ENCODE peak calls at places on chromosomes 2 and 18, in five cellular contexts. J is fibroblast of gingiva, L is glutamatergic neuron, Z is omental fat pad, C is NCI-H774. G is an unnamed sample.

GRCh38 chr18:32332708-32333107 is 138.0 kb downstream of the GAREM1 start:
- DNase-seq in J (no peak), L (no peak), C (no peak), Z (no peak), G (no peak)

GRCh38 chr18:51350081-51350480 is 152.6 kb upstream of the MEX3C start:
- DNase-seq in J (no peak), L (no peak), C (no peak), Z (no peak), G (no peak)

GRCh38 chr2:232893834-232894233 is 23.8 kb downstream of the SNORC start:
- DNase-seq in Z (no peak), L (no peak), J (no peak), C (no peak), G (no peak)

GRCh38 chr18:23155537-23155936 is 20.3 kb downstream of the CABLES1 start:
- DNase-seq in L (no peak), C (no peak), J (no peak), Z (no peak), G (no peak)

GRCh38 chr2:98799375-98800329 is 68.7 kb upstream of the MGAT4A start:
- DNase-seq in L (no peak), J (no peak), C (no peak), Z (no peak), G (no peak)

GRCh38 chr2:159080641-159081040 is 112.2 kb downstream of the TANC1 start:
- DNase-seq in Z (no peak), J (no peak), C (no peak), L (no peak), G (no peak)

GRCh38 chr2:151638188-151638933 is 95.9 kb downstream of the NEB start:
- DNase-seq in J (no peak), L (no peak), C (peak), Z (no peak), G (peak)

GRCh38 chr2:154924531-154924930 is 226.0 kb downstream of the KCNJ3 start:
- DNase-seq in Z (no peak), C (no peak), J (no peak), L (no peak), G (no peak)

GRCh38 chr2:239462671-239463506 is 62.1 kb upstream of the HDAC4 start:
- DNase-seq in L (no peak), Z (no peak), C (no peak), J (no peak), G (no peak)

GRCh38 chr2:131413148-131413747 is 49.3 kb upstream of the RAB6D start:
- DNase-seq in C (peak), L (no peak), J (peak), Z (no peak), G (peak)

GRCh38 chr2:79985571-79985970 is 319.0 kb downstream of the LRRTM1 start:
- DNase-seq in Z (no peak), J (no peak), L (no peak), C (no peak), G (no peak)

GRCh38 chr2:189802396-189802912 is 18.2 kb downstream of the PMS1 start:
- DNase-seq in Z (no peak), L (no peak), J (no peak), C (no peak), G (no peak)

GRCh38 chr2:168469281-168469988 is 13.4 kb downstream of the CERS6 start:
- DNase-seq in L (no peak), C (no peak), Z (no peak), J (no peak), G (no peak)

GRCh38 chr18:58058720-58059119 is 14.7 kb downstream of the NEDD4L start:
- DNase-seq in J (no peak), L (no peak), Z (no peak), C (no peak), G (peak)

GRCh38 chr18:48662021-48662661 is 123.3 kb downstream of the CTIF start:
- DNase-seq in L (no peak), C (no peak), J (peak), Z (no peak), G (peak)

GRCh38 chr2:70553584-70554337 is at the start of gene TGFA:
- DNase-seq in Z (no peak), C (peak), J (no peak), L (peak), G (peak)

GRCh38 chr18:59606193-59607175 is 90.7 kb downstream of the CCBE1 start:
- DNase-seq in Z (no peak), L (no peak), C (no peak), J (peak), G (peak)

GRCh38 chr2:156340377-156340776 is 7.9 kb upstream of the NR4A2 start:
- DNase-seq in L (no peak), J (no peak), Z (no peak), C (no peak), G (no peak)

GRCh38 chr18:57437782-57438668 is 2.9 kb downstream of the ONECUT2 start:
- DNase-seq in J (peak), Z (no peak), L (peak), C (peak), G (peak)

GRCh38 chr2:72141032-72141645 is 6.5 kb downstream of the CYP26B1 start:
- DNase-seq in C (no peak), L (no peak), J (no peak), Z (peak), G (no peak)

GRCh38 chr2:156116113-156116512 is 216.4 kb downstream of the NR4A2 start:
- DNase-seq in L (no peak), Z (no peak), C (no peak), J (peak), G (no peak)

GRCh38 chr2:70616168-70616694 is 62.6 kb upstream of the TGFA start:
- DNase-seq in C (peak), J (no peak), L (no peak), Z (no peak), G (no peak)

GRCh38 chr18:75265255-75265654 is 54.7 kb downstream of the TSHZ1 start:
- DNase-seq in C (no peak), L (no peak), Z (no peak), J (peak), G (no peak)

GRCh38 chr2:219565130-219566080 is 5.9 kb downstream of the OBSL1 start:
- DNase-seq in Z (no peak), L (no peak), C (no peak), J (no peak), G (no peak)

GRCh38 chr2:174840436-174840835 is 76.2 kb upstream of the CHRNA1 start:
- DNase-seq in J (peak), Z (no peak), L (no peak), C (no peak), G (peak)

GRCh38 chr2:110858135-110858737 is 125.9 kb downstream of the ACOXL start:
- DNase-seq in L (no peak), J (no peak), C (no peak), Z (no peak), G (no peak)

GRCh38 chr2:161171595-161171929 is 11.3 kb downstream of the TANK start:
- DNase-seq in Z (no peak), C (no peak), L (no peak), J (peak), G (no peak)

GRCh38 chr2:230441188-230441897 is 25.3 kb downstream of the SP100 start:
- DNase-seq in Z (no peak), C (no peak), L (no peak), J (peak), G (peak)

GRCh38 chr18:3321133-3321812 is 59.3 kb downstream of the MYL12B start:
- DNase-seq in Z (no peak), J (peak), L (no peak), C (no peak), G (peak)

GRCh38 chr2:8609357-8609804 is 72.5 kb upstream of the ID2 start:
- DNase-seq in Z (no peak), J (no peak), C (no peak), L (no peak), G (no peak)

GRCh38 chr2:99595373-99595772 is 105.6 kb upstream of the REV1 start:
- DNase-seq in J (no peak), L (no peak), C (no peak), Z (no peak), G (no peak)

GRCh38 chr2:149290662-149291061 is 39.7 kb upstream of the LYPD6 start:
- DNase-seq in Z (no peak), J (no peak), C (no peak), L (no peak), G (no peak)

GRCh38 chr18:60060578-60060977 is 160.8 kb downstream of the PMAIP1 start:
- DNase-seq in C (no peak), Z (no peak), L (no peak), J (no peak), G (peak)

GRCh38 chr2:120262761-120263428 is 10.2 kb downstream of the RALB start:
- DNase-seq in C (no peak), L (no peak), Z (no peak), J (no peak), G (no peak)

GRCh38 chr2:102190425-102191107 is 3.7 kb downstream of the IL1RL2 start:
- DNase-seq in Z (no peak), C (no peak), L (no peak), J (no peak), G (no peak)

GRCh38 chr2:117272975-117273671 is 541.4 kb upstream of the DDX18 start:
- DNase-seq in C (no peak), Z (no peak), L (no peak), J (no peak), G (no peak)

GRCh38 chr2:83703598-83703997 is 755.5 kb downstream of the SUCLG1 start:
- DNase-seq in J (no peak), C (no peak), Z (no peak), L (no peak), G (no peak)